ENCODE peak calls at places on chromosome 18, in seven cellular contexts. M is nephron progenitor cell; G is heart left ventricle; X is CD4-positive, alpha-beta T cell; V is lung; T is NB4; F is hepatocyte. S is an unnamed sample.
A peak's percentile ranks its signal among the peaks of the same experiment; 100 is the strongest.

GRCh38 chr18:7812431-7813063 is 245.4 kb downstream of the PTPRM start:
- DNase-seq in F (no peak), X (no peak), V (no peak), M (no peak), T (no peak), G (no peak), S (no peak)

GRCh38 chr18:68714356-68714706 is 577 bp downstream of the TMX3 start:
- DNase-seq in F (peak; percentile 29), M (peak; percentile 37), G (no peak), V (no peak), X (no peak), T (peak; percentile 40), S (peak; percentile 17)

GRCh38 chr18:69161383-69162028 is 239.2 kb upstream of the DOK6 start:
- DNase-seq in M (no peak), V (no peak), F (peak; percentile 14), X (no peak), T (no peak), G (no peak), S (no peak)

GRCh38 chr18:8379187-8379941 is 229.9 kb upstream of the RAB12 start:
- DNase-seq in G (no peak), V (no peak), X (no peak), M (no peak), F (no peak), T (no peak), S (no peak)

GRCh38 chr18:49647496-49648168 is 85.8 kb downstream of the LIPG start:
- DNase-seq in M (no peak), G (no peak), F (no peak), V (no peak), T (no peak), X (no peak), S (no peak)

GRCh38 chr18:44136326-44136725 is 544.4 kb upstream of the SETBP1 start:
- DNase-seq in F (no peak), V (no peak), X (no peak), G (no peak), M (no peak), T (no peak), S (no peak)

GRCh38 chr18:41899535-41899934 is 55.5 kb upstream of the PIK3C3 start:
- DNase-seq in G (no peak), V (no peak), F (no peak), X (no peak), T (no peak), M (no peak), S (no peak)

GRCh38 chr18:8314123-8314522 is 295.1 kb upstream of the RAB12 start:
- DNase-seq in V (no peak), G (no peak), T (no peak), F (no peak), M (no peak), X (no peak), S (no peak)

GRCh38 chr18:42559292-42559691 is 556.2 kb downstream of the RIT2 start:
- DNase-seq in G (no peak), M (no peak), T (no peak), V (no peak), X (no peak), F (no peak), S (no peak)

GRCh38 chr18:22221350-22221749 is 52.0 kb downstream of the GATA6 start:
- DNase-seq in G (no peak), X (no peak), T (peak; percentile 11), F (no peak), M (no peak), V (no peak), S (no peak)

GRCh38 chr18:35861367-35862114 is 110.9 kb upstream of the RMP24 start:
- DNase-seq in F (no peak), X (no peak), V (peak; percentile 22), T (no peak), M (no peak), G (peak; percentile 49), S (peak; percentile 11)

GRCh38 chr18:55185391-55185790 is 226.1 kb upstream of the CCDC68 start:
- DNase-seq in G (no peak), M (no peak), V (no peak), F (no peak), X (no peak), T (no peak), S (no peak)

GRCh38 chr18:75455249-75456183 is 28.0 kb upstream of the SMIM21 start:
- DNase-seq in X (no peak), F (peak; percentile 52), M (peak; percentile 77), G (no peak), T (no peak), V (no peak), S (peak; percentile 11)

GRCh38 chr18:78913395-78913794 is 66.2 kb upstream of the SALL3 start:
- DNase-seq in T (no peak), F (no peak), V (no peak), X (no peak), M (no peak), G (no peak), S (no peak)

GRCh38 chr18:79687806-79688205 is 8.2 kb downstream of the CTDP1 start:
- DNase-seq in V (no peak), M (no peak), X (no peak), G (no peak), F (no peak), T (peak; percentile 75), S (no peak)

GRCh38 chr18:10860937-10861336 is 288.4 kb downstream of the PIEZO2 start:
- DNase-seq in V (no peak), T (no peak), F (peak; percentile 54), X (no peak), M (no peak), G (no peak), S (no peak)

GRCh38 chr18:2887470-2887869 is 40.7 kb downstream of the EMILIN2 start:
- DNase-seq in T (no peak), M (no peak), V (no peak), G (no peak), F (no peak), X (no peak), S (no peak)

GRCh38 chr18:54557958-54558357 is 33.1 kb upstream of the DYNAP start:
- DNase-seq in M (no peak), G (no peak), F (no peak), V (no peak), X (no peak), T (no peak), S (no peak)

GRCh38 chr18:49050462-49050861 is 99.7 kb upstream of the SMAD7 start:
- DNase-seq in M (no peak), V (no peak), X (no peak), G (no peak), F (no peak), T (peak; percentile 67), S (no peak)

DNA sequence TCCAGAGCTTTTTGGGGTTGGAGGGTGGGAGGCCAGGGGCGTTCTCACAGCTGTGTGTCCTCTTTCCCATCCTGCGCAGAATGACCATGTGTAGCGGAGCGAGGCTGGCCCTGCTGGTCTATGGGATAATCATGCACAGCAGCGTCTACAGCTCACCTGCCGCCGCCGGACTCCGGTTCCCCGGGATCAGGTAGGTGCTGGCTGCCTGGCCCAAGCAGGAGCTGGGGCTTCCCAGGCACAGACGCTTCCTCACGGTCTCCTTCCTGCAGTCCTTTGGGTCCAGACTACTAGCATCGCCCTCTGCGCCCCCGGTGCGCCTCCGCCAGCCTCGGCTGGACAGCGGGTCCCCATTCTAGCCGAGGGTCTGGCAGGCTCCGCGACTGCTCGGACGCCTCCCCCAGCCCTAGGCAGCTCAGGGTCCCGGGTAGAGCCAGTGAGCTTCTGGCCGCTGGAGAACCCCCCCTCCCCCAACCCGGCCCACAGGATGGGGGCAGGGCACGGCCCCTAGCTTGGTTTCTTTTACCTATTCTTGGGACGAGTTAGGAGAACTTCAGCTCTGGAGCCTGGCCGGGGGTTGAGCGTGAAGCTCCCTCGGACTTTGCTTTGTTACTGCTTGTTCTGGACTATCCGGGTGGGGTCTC is 756 bp downstream of the ADCYAP1 start:
- DNase-seq in G (no peak), T (no peak), X (no peak), M (peak; percentile 44), V (no peak), F (no peak), S (no peak)
- TF ChIP-seq CTCF in G (no peak), T (no peak), X (no peak), M (no peak), V (no peak), F (no peak), S (no peak)

DNA sequence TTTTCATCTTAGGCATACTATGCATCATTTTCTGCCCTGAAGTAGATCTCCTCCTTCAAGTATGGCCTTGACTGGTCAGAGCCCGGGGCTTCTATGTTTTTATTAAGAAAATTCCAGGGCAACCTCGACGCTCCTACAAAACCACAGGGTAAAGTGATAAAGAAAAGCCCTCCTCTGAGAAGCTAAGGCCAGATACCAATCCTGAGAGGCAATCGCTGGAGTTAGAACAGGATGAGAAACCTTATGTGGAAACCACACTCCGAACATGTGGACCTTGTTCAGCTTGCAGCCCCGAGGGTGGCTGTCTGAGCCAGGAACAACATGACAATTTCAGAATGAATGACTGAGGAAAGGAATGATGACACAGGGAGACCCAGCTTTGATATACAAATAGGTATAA is 35.6 kb downstream of the RMC1 start:
- DNase-seq in V (no peak), F (no peak), G (no peak), T (no peak), M (no peak), X (no peak), S (no peak)
- TF ChIP-seq CTCF in V (no peak), F (no peak), G (no peak), T (no peak), M (no peak), X (no peak), S (no peak)

DNA sequence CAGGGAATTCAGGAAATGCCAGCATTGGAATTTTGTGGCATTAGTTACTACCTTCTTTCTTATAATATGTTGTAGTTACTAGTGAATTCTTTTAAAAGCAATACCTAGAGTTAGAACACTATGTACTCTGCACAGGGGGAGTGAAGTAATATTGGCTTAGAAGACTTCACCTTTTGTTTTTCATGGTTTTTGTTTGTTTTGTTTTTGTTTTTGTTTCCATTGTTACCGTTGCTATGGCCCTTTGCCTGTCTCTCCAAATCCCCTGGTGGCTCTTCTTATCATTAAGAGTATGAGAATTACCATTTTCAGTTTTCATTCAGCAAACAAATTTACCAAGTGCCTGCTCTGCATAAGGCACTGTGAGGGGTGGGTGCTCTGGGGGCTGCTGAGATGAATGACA is 160.1 kb downstream of the HAUS1 start:
- DNase-seq in X (no peak), F (peak; percentile 26), G (no peak), M (no peak), V (no peak), T (no peak), S (no peak)
- TF ChIP-seq CTCF in X (no peak), F (no peak), G (peak; percentile 6), M (no peak), V (no peak), T (no peak), S (no peak)

GRCh38 chr18:12478269-12479057 is 70.7 kb downstream of the PRELID3A start:
- DNase-seq in G (no peak), X (no peak), M (no peak), T (peak; percentile 14), V (no peak), F (no peak), S (no peak)
- TF ChIP-seq CTCF in G (no peak), X (no peak), M (no peak), T (no peak), V (no peak), F (peak; percentile 12), S (no peak)

GRCh38 chr18:9418047-9418690 is 57.1 kb upstream of the RALBP1 start:
- DNase-seq in X (no peak), F (no peak), G (no peak), M (no peak), T (no peak), V (no peak), S (no peak)
- TF ChIP-seq CTCF in X (no peak), F (no peak), G (no peak), M (no peak), T (no peak), V (no peak), S (no peak)

GRCh38 chr18:62196079-62196478 is 9.0 kb downstream of the RELCH start:
- DNase-seq in V (no peak), F (no peak), M (no peak), T (no peak), G (no peak), X (no peak), S (no peak)
- TF ChIP-seq CTCF in V (no peak), F (no peak), M (no peak), T (peak; percentile 27), G (no peak), X (no peak), S (no peak)